ENCODE peak calls at places on chromosomes 1 and 21, in four cellular contexts. S is NCI-H1417 treated with DMSO at 0.1 percent for 48 hours, V is T-helper 2 cell, Y is GM23338. Z is an unnamed sample.

GRCh38 chr1:240134596-240134995 is 42.9 kb downstream of the FMN2 start:
- DNase-seq in S (no peak), V (no peak), Y (no peak), Z (no peak)

GRCh38 chr1:180484490-180484889 is 17.9 kb downstream of the ACBD6 start:
- DNase-seq in S (no peak), V (no peak), Y (no peak), Z (no peak)

GRCh38 chr1:212700892-212701819 is 1.5 kb upstream of the BATF3 start:
- DNase-seq in S (no peak), V (no peak), Y (peak), Z (no peak)

GRCh38 chr1:227774721-227775665 is 39.8 kb downstream of the SNAP47 start:
- DNase-seq in S (no peak), V (no peak), Y (no peak), Z (no peak)

GRCh38 chr1:237591353-237591752 is 299.4 kb downstream of the ZP4 start:
- DNase-seq in S (no peak), V (no peak), Y (no peak), Z (no peak)

GRCh38 chr1:181113061-181113695 is 24.7 kb downstream of the IER5 start:
- DNase-seq in S (no peak), V (no peak), Y (no peak), Z (no peak)

GRCh38 chr21:16071082-16071481 is 341.3 kb downstream of the USP25 start:
- DNase-seq in S (peak), V (no peak), Y (peak), Z (no peak)

GRCh38 chr1:235933483-235934116 is 66.9 kb upstream of the LYST start:
- DNase-seq in S (no peak), V (no peak), Y (no peak), Z (no peak)

Z was measured in CD4-positive, alpha-beta T cell.